ENCODE peak calls at places on chromosomes 16 and 17, in ten cellular contexts. One of them, this sample, is unnamed.

GRCh38 chr16:19840524-19841110 is 44.0 kb downstream of the GPRC5B start:
- DNase-seq in tibial nerve: no peak
- DNase-seq in sigmoid colon: no peak
- DNase-seq in stimulated activated CD8-positive, alpha-beta memory T cell treated with anti-CD3 and anti-CD28 coated beads, Interleukin-15, amount 100 ng/mL, for 24 hours: no peak
- DNase-seq in effector memory CD4-positive, alpha-beta T cell: no peak
- DNase-seq in nephron progenitor cell: no peak
- DNase-seq in heart left ventricle: peak; percentile 69
- DNase-seq in astrocyte of the spinal cord: no peak
- DNase-seq in mucosa of descending colon: no peak
- DNase-seq in fibroblast of lung: no peak
- DNase-seq in this sample: no peak

GRCh38 chr17:1931759-1932579 is 93.2 kb downstream of the RTN4RL1 start:
- DNase-seq in sigmoid colon: peak; percentile 77
- DNase-seq in nephron progenitor cell: peak; percentile 66
- DNase-seq in mucosa of descending colon: no peak
- DNase-seq in effector memory CD4-positive, alpha-beta T cell: no peak
- DNase-seq in fibroblast of lung: peak; percentile 9
- DNase-seq in heart left ventricle: peak; percentile 35
- DNase-seq in stimulated activated CD8-positive, alpha-beta memory T cell treated with anti-CD3 and anti-CD28 coated beads, Interleukin-15, amount 100 ng/mL, for 24 hours: no peak
- DNase-seq in tibial nerve: no peak
- DNase-seq in astrocyte of the spinal cord: peak; percentile 31
- DNase-seq in this sample: no peak

GRCh38 chr17:76270127-76270592 is 5.0 kb downstream of the UBALD2 start:
- DNase-seq in sigmoid colon: no peak
- DNase-seq in astrocyte of the spinal cord: no peak
- DNase-seq in tibial nerve: no peak
- DNase-seq in nephron progenitor cell: no peak
- DNase-seq in effector memory CD4-positive, alpha-beta T cell: no peak
- DNase-seq in stimulated activated CD8-positive, alpha-beta memory T cell treated with anti-CD3 and anti-CD28 coated beads, Interleukin-15, amount 100 ng/mL, for 24 hours: no peak
- DNase-seq in fibroblast of lung: no peak
- DNase-seq in heart left ventricle: no peak
- DNase-seq in mucosa of descending colon: no peak
- DNase-seq in this sample: no peak

GRCh38 chr17:72075995-72076677 is 44.7 kb upstream of the SOX9 start:
- DNase-seq in fibroblast of lung: no peak
- DNase-seq in stimulated activated CD8-positive, alpha-beta memory T cell treated with anti-CD3 and anti-CD28 coated beads, Interleukin-15, amount 100 ng/mL, for 24 hours: no peak
- DNase-seq in nephron progenitor cell: no peak
- DNase-seq in astrocyte of the spinal cord: no peak
- DNase-seq in heart left ventricle: no peak
- DNase-seq in mucosa of descending colon: no peak
- DNase-seq in effector memory CD4-positive, alpha-beta T cell: no peak
- DNase-seq in sigmoid colon: no peak
- DNase-seq in tibial nerve: no peak
- DNase-seq in this sample: no peak

GRCh38 chr16:68478526-68479249 is 30.4 kb upstream of the SMPD3 start:
- DNase-seq in tibial nerve: no peak
- DNase-seq in effector memory CD4-positive, alpha-beta T cell: no peak
- DNase-seq in fibroblast of lung: no peak
- DNase-seq in heart left ventricle: no peak
- DNase-seq in stimulated activated CD8-positive, alpha-beta memory T cell treated with anti-CD3 and anti-CD28 coated beads, Interleukin-15, amount 100 ng/mL, for 24 hours: no peak
- DNase-seq in sigmoid colon: no peak
- DNase-seq in astrocyte of the spinal cord: no peak
- DNase-seq in nephron progenitor cell: no peak
- DNase-seq in mucosa of descending colon: no peak
- DNase-seq in this sample: no peak

GRCh38 chr16:66689282-66689681 is 7.3 kb downstream of the CMTM4 start:
- DNase-seq in nephron progenitor cell: no peak
- DNase-seq in sigmoid colon: no peak
- DNase-seq in tibial nerve: no peak
- DNase-seq in fibroblast of lung: no peak
- DNase-seq in astrocyte of the spinal cord: no peak
- DNase-seq in effector memory CD4-positive, alpha-beta T cell: no peak
- DNase-seq in mucosa of descending colon: peak; percentile 4
- DNase-seq in heart left ventricle: no peak
- DNase-seq in stimulated activated CD8-positive, alpha-beta memory T cell treated with anti-CD3 and anti-CD28 coated beads, Interleukin-15, amount 100 ng/mL, for 24 hours: no peak
- DNase-seq in this sample: no peak

GRCh38 chr17:31392856-31393748 is 1.6 kb downstream of the RAB11FIP4 start:
- DNase-seq in mucosa of descending colon: no peak
- DNase-seq in stimulated activated CD8-positive, alpha-beta memory T cell treated with anti-CD3 and anti-CD28 coated beads, Interleukin-15, amount 100 ng/mL, for 24 hours: no peak
- DNase-seq in astrocyte of the spinal cord: no peak
- DNase-seq in sigmoid colon: no peak
- DNase-seq in effector memory CD4-positive, alpha-beta T cell: no peak
- DNase-seq in nephron progenitor cell: no peak
- DNase-seq in fibroblast of lung: no peak
- DNase-seq in tibial nerve: no peak
- DNase-seq in heart left ventricle: no peak
- DNase-seq in this sample: no peak

GRCh38 chr17:42387663-42388380 is 420 bp downstream of the STAT3 start:
- DNase-seq in heart left ventricle: peak; percentile 52
- DNase-seq in mucosa of descending colon: peak; percentile 76
- DNase-seq in astrocyte of the spinal cord: no peak
- DNase-seq in sigmoid colon: peak; percentile 80
- DNase-seq in stimulated activated CD8-positive, alpha-beta memory T cell treated with anti-CD3 and anti-CD28 coated beads, Interleukin-15, amount 100 ng/mL, for 24 hours: no peak
- DNase-seq in fibroblast of lung: peak; percentile 33
- DNase-seq in tibial nerve: no peak
- DNase-seq in effector memory CD4-positive, alpha-beta T cell: no peak
- DNase-seq in nephron progenitor cell: peak; percentile 56
- DNase-seq in this sample: no peak

GRCh38 chr17:79626156-79626890 is 15.5 kb upstream of the RBFOX3 start:
- DNase-seq in heart left ventricle: peak; percentile 2
- DNase-seq in stimulated activated CD8-positive, alpha-beta memory T cell treated with anti-CD3 and anti-CD28 coated beads, Interleukin-15, amount 100 ng/mL, for 24 hours: no peak
- DNase-seq in fibroblast of lung: no peak
- DNase-seq in sigmoid colon: peak; percentile 24
- DNase-seq in tibial nerve: no peak
- DNase-seq in effector memory CD4-positive, alpha-beta T cell: no peak
- DNase-seq in mucosa of descending colon: no peak
- DNase-seq in astrocyte of the spinal cord: no peak
- DNase-seq in nephron progenitor cell: no peak
- DNase-seq in this sample: no peak

GRCh38 chr17:82443465-82444283 is 6.9 kb downstream of the CYBC1 start:
- DNase-seq in mucosa of descending colon: no peak
- DNase-seq in sigmoid colon: no peak
- DNase-seq in tibial nerve: no peak
- DNase-seq in fibroblast of lung: no peak
- DNase-seq in nephron progenitor cell: no peak
- DNase-seq in effector memory CD4-positive, alpha-beta T cell: no peak
- DNase-seq in heart left ventricle: no peak
- DNase-seq in astrocyte of the spinal cord: no peak
- DNase-seq in stimulated activated CD8-positive, alpha-beta memory T cell treated with anti-CD3 and anti-CD28 coated beads, Interleukin-15, amount 100 ng/mL, for 24 hours: no peak
- DNase-seq in this sample: no peak

GRCh38 chr17:20173091-20173490 is 163.9 kb downstream of the SPECC1 start:
- DNase-seq in nephron progenitor cell: no peak
- DNase-seq in stimulated activated CD8-positive, alpha-beta memory T cell treated with anti-CD3 and anti-CD28 coated beads, Interleukin-15, amount 100 ng/mL, for 24 hours: no peak
- DNase-seq in sigmoid colon: no peak
- DNase-seq in tibial nerve: no peak
- DNase-seq in heart left ventricle: no peak
- DNase-seq in astrocyte of the spinal cord: peak; percentile 38
- DNase-seq in fibroblast of lung: no peak
- DNase-seq in mucosa of descending colon: no peak
- DNase-seq in effector memory CD4-positive, alpha-beta T cell: no peak
- DNase-seq in this sample: no peak

GRCh38 chr16:85177448-85177846 is 65.2 kb upstream of the CIBAR2 start:
- DNase-seq in heart left ventricle: no peak
- DNase-seq in tibial nerve: no peak
- DNase-seq in fibroblast of lung: no peak
- DNase-seq in nephron progenitor cell: no peak
- DNase-seq in mucosa of descending colon: no peak
- DNase-seq in sigmoid colon: no peak
- DNase-seq in effector memory CD4-positive, alpha-beta T cell: no peak
- DNase-seq in astrocyte of the spinal cord: no peak
- DNase-seq in stimulated activated CD8-positive, alpha-beta memory T cell treated with anti-CD3 and anti-CD28 coated beads, Interleukin-15, amount 100 ng/mL, for 24 hours: no peak
- DNase-seq in this sample: no peak

GRCh38 chr17:78818152-78818846 is 22.3 kb downstream of the USP36 start:
- DNase-seq in effector memory CD4-positive, alpha-beta T cell: no peak
- DNase-seq in fibroblast of lung: no peak
- DNase-seq in mucosa of descending colon: no peak
- DNase-seq in stimulated activated CD8-positive, alpha-beta memory T cell treated with anti-CD3 and anti-CD28 coated beads, Interleukin-15, amount 100 ng/mL, for 24 hours: no peak
- DNase-seq in tibial nerve: no peak
- DNase-seq in heart left ventricle: no peak
- DNase-seq in sigmoid colon: no peak
- DNase-seq in astrocyte of the spinal cord: no peak
- DNase-seq in nephron progenitor cell: no peak
- DNase-seq in this sample: no peak

GRCh38 chr16:10308305-10309193 is 77.3 kb upstream of the ATF7IP2 start:
- DNase-seq in tibial nerve: no peak
- DNase-seq in fibroblast of lung: no peak
- DNase-seq in astrocyte of the spinal cord: no peak
- DNase-seq in sigmoid colon: no peak
- DNase-seq in nephron progenitor cell: no peak
- DNase-seq in mucosa of descending colon: no peak
- DNase-seq in heart left ventricle: no peak
- DNase-seq in stimulated activated CD8-positive, alpha-beta memory T cell treated with anti-CD3 and anti-CD28 coated beads, Interleukin-15, amount 100 ng/mL, for 24 hours: no peak
- DNase-seq in effector memory CD4-positive, alpha-beta T cell: no peak
- DNase-seq in this sample: no peak

GRCh38 chr17:57481901-57482300 is 225.6 kb downstream of the MSI2 start:
- DNase-seq in nephron progenitor cell: no peak
- DNase-seq in stimulated activated CD8-positive, alpha-beta memory T cell treated with anti-CD3 and anti-CD28 coated beads, Interleukin-15, amount 100 ng/mL, for 24 hours: no peak
- DNase-seq in tibial nerve: no peak
- DNase-seq in astrocyte of the spinal cord: peak; percentile 98
- DNase-seq in effector memory CD4-positive, alpha-beta T cell: no peak
- DNase-seq in fibroblast of lung: peak; percentile 88
- DNase-seq in mucosa of descending colon: no peak
- DNase-seq in heart left ventricle: no peak
- DNase-seq in sigmoid colon: no peak
- DNase-seq in this sample: no peak

GRCh38 chr17:78514521-78514920 is 62.7 kb downstream of the DNAH17 start:
- DNase-seq in stimulated activated CD8-positive, alpha-beta memory T cell treated with anti-CD3 and anti-CD28 coated beads, Interleukin-15, amount 100 ng/mL, for 24 hours: no peak
- DNase-seq in nephron progenitor cell: no peak
- DNase-seq in tibial nerve: no peak
- DNase-seq in astrocyte of the spinal cord: no peak
- DNase-seq in fibroblast of lung: no peak
- DNase-seq in mucosa of descending colon: no peak
- DNase-seq in effector memory CD4-positive, alpha-beta T cell: no peak
- DNase-seq in sigmoid colon: no peak
- DNase-seq in heart left ventricle: no peak
- DNase-seq in this sample: no peak

GRCh38 chr16:50093607-50094570 is 28.1 kb downstream of the HEATR3 start:
- DNase-seq in sigmoid colon: peak; percentile 87
- DNase-seq in fibroblast of lung: peak; percentile 28
- DNase-seq in heart left ventricle: peak; percentile 78
- DNase-seq in effector memory CD4-positive, alpha-beta T cell: peak; percentile 2
- DNase-seq in stimulated activated CD8-positive, alpha-beta memory T cell treated with anti-CD3 and anti-CD28 coated beads, Interleukin-15, amount 100 ng/mL, for 24 hours: no peak
- DNase-seq in tibial nerve: peak; percentile 73
- DNase-seq in astrocyte of the spinal cord: peak; percentile 59
- DNase-seq in mucosa of descending colon: no peak
- DNase-seq in nephron progenitor cell: no peak
- DNase-seq in this sample: peak; percentile 25

GRCh38 chr16:55444754-55445485 is 34.1 kb upstream of the MMP2 start:
- DNase-seq in mucosa of descending colon: no peak
- DNase-seq in astrocyte of the spinal cord: no peak
- DNase-seq in effector memory CD4-positive, alpha-beta T cell: no peak
- DNase-seq in sigmoid colon: peak; percentile 74
- DNase-seq in fibroblast of lung: no peak
- DNase-seq in tibial nerve: peak; percentile 39
- DNase-seq in nephron progenitor cell: no peak
- DNase-seq in heart left ventricle: peak; percentile 63
- DNase-seq in stimulated activated CD8-positive, alpha-beta memory T cell treated with anti-CD3 and anti-CD28 coated beads, Interleukin-15, amount 100 ng/mL, for 24 hours: no peak
- DNase-seq in this sample: no peak

GRCh38 chr16:71467810-71468209 is 5.8 kb upstream of the ZNF23 start:
- DNase-seq in nephron progenitor cell: peak; percentile 83
- DNase-seq in sigmoid colon: no peak
- DNase-seq in tibial nerve: no peak
- DNase-seq in mucosa of descending colon: peak; percentile 41
- DNase-seq in stimulated activated CD8-positive, alpha-beta memory T cell treated with anti-CD3 and anti-CD28 coated beads, Interleukin-15, amount 100 ng/mL, for 24 hours: peak; percentile 5
- DNase-seq in astrocyte of the spinal cord: peak; percentile 38
- DNase-seq in effector memory CD4-positive, alpha-beta T cell: peak; percentile 15
- DNase-seq in heart left ventricle: no peak
- DNase-seq in fibroblast of lung: peak; percentile 20
- DNase-seq in this sample: no peak

GRCh38 chr16:71564377-71564967 is 12.4 kb downstream of the TAT start:
- DNase-seq in mucosa of descending colon: no peak
- DNase-seq in tibial nerve: peak; percentile 85
- DNase-seq in sigmoid colon: no peak
- DNase-seq in effector memory CD4-positive, alpha-beta T cell: no peak
- DNase-seq in stimulated activated CD8-positive, alpha-beta memory T cell treated with anti-CD3 and anti-CD28 coated beads, Interleukin-15, amount 100 ng/mL, for 24 hours: no peak
- DNase-seq in nephron progenitor cell: peak; percentile 9
- DNase-seq in fibroblast of lung: no peak
- DNase-seq in astrocyte of the spinal cord: no peak
- DNase-seq in heart left ventricle: no peak
- DNase-seq in this sample: no peak

GRCh38 chr17:61007980-61008379 is 330.3 kb downstream of the BCAS3 start:
- DNase-seq in tibial nerve: no peak
- DNase-seq in nephron progenitor cell: no peak
- DNase-seq in mucosa of descending colon: peak; percentile 31
- DNase-seq in astrocyte of the spinal cord: peak; percentile 47
- DNase-seq in fibroblast of lung: peak; percentile 18
- DNase-seq in stimulated activated CD8-positive, alpha-beta memory T cell treated with anti-CD3 and anti-CD28 coated beads, Interleukin-15, amount 100 ng/mL, for 24 hours: no peak
- DNase-seq in sigmoid colon: no peak
- DNase-seq in effector memory CD4-positive, alpha-beta T cell: no peak
- DNase-seq in heart left ventricle: peak; percentile 16
- DNase-seq in this sample: peak; percentile 67

GRCh38 chr16:10876799-10877341 is at the start of gene CIITA:
- DNase-seq in mucosa of descending colon: peak; percentile 68
- DNase-seq in tibial nerve: peak; percentile 83
- DNase-seq in heart left ventricle: peak; percentile 70
- DNase-seq in nephron progenitor cell: no peak
- DNase-seq in astrocyte of the spinal cord: peak; percentile 77
- DNase-seq in stimulated activated CD8-positive, alpha-beta memory T cell treated with anti-CD3 and anti-CD28 coated beads, Interleukin-15, amount 100 ng/mL, for 24 hours: no peak
- DNase-seq in effector memory CD4-positive, alpha-beta T cell: peak; percentile 11
- DNase-seq in sigmoid colon: peak; percentile 87
- DNase-seq in fibroblast of lung: peak; percentile 65
- DNase-seq in this sample: no peak

GRCh38 chr16:81601008-81601428 is 156.4 kb downstream of the CMIP start:
- DNase-seq in tibial nerve: no peak
- DNase-seq in astrocyte of the spinal cord: peak; percentile 68
- DNase-seq in fibroblast of lung: peak; percentile 69
- DNase-seq in stimulated activated CD8-positive, alpha-beta memory T cell treated with anti-CD3 and anti-CD28 coated beads, Interleukin-15, amount 100 ng/mL, for 24 hours: no peak
- DNase-seq in nephron progenitor cell: no peak
- DNase-seq in sigmoid colon: no peak
- DNase-seq in effector memory CD4-positive, alpha-beta T cell: no peak
- DNase-seq in heart left ventricle: no peak
- DNase-seq in mucosa of descending colon: no peak
- DNase-seq in this sample: no peak

GRCh38 chr16:22970191-22970845 is 156.4 kb downstream of the HS3ST2 start:
- DNase-seq in stimulated activated CD8-positive, alpha-beta memory T cell treated with anti-CD3 and anti-CD28 coated beads, Interleukin-15, amount 100 ng/mL, for 24 hours: no peak
- DNase-seq in astrocyte of the spinal cord: no peak
- DNase-seq in nephron progenitor cell: no peak
- DNase-seq in heart left ventricle: peak; percentile 21
- DNase-seq in mucosa of descending colon: no peak
- DNase-seq in tibial nerve: no peak
- DNase-seq in sigmoid colon: no peak
- DNase-seq in effector memory CD4-positive, alpha-beta T cell: no peak
- DNase-seq in fibroblast of lung: no peak
- DNase-seq in this sample: no peak

GRCh38 chr17:35596530-35597233 is 9.6 kb downstream of the AP2B1 start:
- DNase-seq in heart left ventricle: no peak
- DNase-seq in effector memory CD4-positive, alpha-beta T cell: no peak
- DNase-seq in tibial nerve: no peak
- DNase-seq in mucosa of descending colon: no peak
- DNase-seq in fibroblast of lung: no peak
- DNase-seq in nephron progenitor cell: peak; percentile 27
- DNase-seq in astrocyte of the spinal cord: no peak
- DNase-seq in sigmoid colon: no peak
- DNase-seq in stimulated activated CD8-positive, alpha-beta memory T cell treated with anti-CD3 and anti-CD28 coated beads, Interleukin-15, amount 100 ng/mL, for 24 hours: no peak
- DNase-seq in this sample: no peak

This sample was measured in brain pericyte.